ENCODE peak calls at places on chromosomes 1 and 21, in seven cellular contexts. One of them, this sample, is unnamed. For H3K9me3 and H3K36me3, the result is how much of the 10 kb centered on the place peaks cover.

GRCh38 chr1:110053557-110054428 is 16.7 kb downstream of the ALX3 start:
- DNase-seq in PC-9: peak
- DNase-seq in neural progenitor cell: peak
- DNase-seq in fibroblast of lung: peak
- DNase-seq in CD4-positive, CD25-positive, alpha-beta regulatory T cell: peak
- DNase-seq in PC-3: peak
- DNase-seq in CD8-positive, alpha-beta T cell: peak
- DNase-seq in this sample: peak

GRCh38 chr1:1106510-1107221 is 9.2 kb downstream of the C1orf159 start:
- DNase-seq in PC-9: no peak
- DNase-seq in neural progenitor cell: no peak
- DNase-seq in fibroblast of lung: no peak
- DNase-seq in CD4-positive, CD25-positive, alpha-beta regulatory T cell: no peak
- DNase-seq in PC-3: no peak
- DNase-seq in CD8-positive, alpha-beta T cell: no peak
- DNase-seq in this sample: no peak

GRCh38 chr1:77536813-77537212 is 145.6 kb downstream of the ZZZ3 start:
- DNase-seq in PC-9: no peak
- DNase-seq in neural progenitor cell: no peak
- DNase-seq in fibroblast of lung: peak
- DNase-seq in CD4-positive, CD25-positive, alpha-beta regulatory T cell: no peak
- DNase-seq in PC-3: peak
- DNase-seq in CD8-positive, alpha-beta T cell: no peak
- DNase-seq in this sample: peak

GRCh38 chr1:168583571-168583970 is 7.2 kb downstream of the XCL1 start:
- DNase-seq in PC-9: no peak
- DNase-seq in neural progenitor cell: no peak
- DNase-seq in fibroblast of lung: no peak
- DNase-seq in CD4-positive, CD25-positive, alpha-beta regulatory T cell: no peak
- DNase-seq in PC-3: no peak
- DNase-seq in CD8-positive, alpha-beta T cell: no peak
- DNase-seq in this sample: no peak

GRCh38 chr1:12179111-12179519 is 12.3 kb downstream of the TNFRSF1B start:
- DNase-seq in PC-9: no peak
- DNase-seq in neural progenitor cell: no peak
- DNase-seq in fibroblast of lung: peak
- DNase-seq in CD4-positive, CD25-positive, alpha-beta regulatory T cell: peak
- DNase-seq in PC-3: no peak
- DNase-seq in CD8-positive, alpha-beta T cell: peak
- DNase-seq in this sample: peak

GRCh38 chr1:20359451-20360330 is 69.0 kb downstream of the VWA5B1 start:
- DNase-seq in PC-9: peak
- DNase-seq in neural progenitor cell: no peak
- DNase-seq in fibroblast of lung: no peak
- DNase-seq in CD4-positive, CD25-positive, alpha-beta regulatory T cell: no peak
- DNase-seq in PC-3: peak
- DNase-seq in CD8-positive, alpha-beta T cell: no peak
- DNase-seq in this sample: no peak

GRCh38 chr1:212388985-212389716 is 25.5 kb downstream of the PACC1 start:
- DNase-seq in PC-9: no peak
- DNase-seq in neural progenitor cell: no peak
- DNase-seq in fibroblast of lung: no peak
- DNase-seq in CD4-positive, CD25-positive, alpha-beta regulatory T cell: no peak
- DNase-seq in PC-3: no peak
- DNase-seq in CD8-positive, alpha-beta T cell: no peak
- DNase-seq in this sample: no peak

GRCh38 chr1:197976368-197976767 is 59.2 kb downstream of the LHX9 start:
- DNase-seq in PC-9: no peak
- DNase-seq in neural progenitor cell: no peak
- DNase-seq in fibroblast of lung: no peak
- DNase-seq in CD4-positive, CD25-positive, alpha-beta regulatory T cell: no peak
- DNase-seq in PC-3: peak
- DNase-seq in CD8-positive, alpha-beta T cell: no peak
- DNase-seq in this sample: peak

GRCh38 chr21:45318556-45319341 is 31.1 kb upstream of the POFUT2 start:
- DNase-seq in PC-9: peak
- DNase-seq in neural progenitor cell: no peak
- DNase-seq in fibroblast of lung: peak
- DNase-seq in CD4-positive, CD25-positive, alpha-beta regulatory T cell: no peak
- DNase-seq in PC-3: no peak
- DNase-seq in CD8-positive, alpha-beta T cell: no peak
- DNase-seq in this sample: no peak

GRCh38 chr1:12414444-12415238 is 184.8 kb downstream of the VPS13D start:
- DNase-seq in PC-9: no peak
- DNase-seq in neural progenitor cell: no peak
- DNase-seq in fibroblast of lung: no peak
- DNase-seq in CD4-positive, CD25-positive, alpha-beta regulatory T cell: no peak
- DNase-seq in PC-3: no peak
- DNase-seq in CD8-positive, alpha-beta T cell: no peak
- DNase-seq in this sample: no peak

GRCh38 chr1:94951509-94952208 is 24.7 kb upstream of the CNN3 start:
- DNase-seq in PC-9: no peak
- DNase-seq in neural progenitor cell: no peak
- DNase-seq in fibroblast of lung: no peak
- DNase-seq in CD4-positive, CD25-positive, alpha-beta regulatory T cell: no peak
- DNase-seq in PC-3: no peak
- DNase-seq in CD8-positive, alpha-beta T cell: no peak
- DNase-seq in this sample: peak

GRCh38 chr1:27366113-27366410 is 699 bp downstream of the MAP3K6 start:
- DNase-seq in PC-9: peak
- DNase-seq in neural progenitor cell: peak
- DNase-seq in fibroblast of lung: peak
- DNase-seq in CD4-positive, CD25-positive, alpha-beta regulatory T cell: peak
- DNase-seq in PC-3: peak
- DNase-seq in CD8-positive, alpha-beta T cell: peak
- DNase-seq in this sample: peak

GRCh38 chr21:39315603-39316002 is 2.2 kb upstream of the BRWD1 start:
- DNase-seq in PC-9: no peak
- DNase-seq in neural progenitor cell: no peak
- DNase-seq in fibroblast of lung: no peak
- DNase-seq in CD4-positive, CD25-positive, alpha-beta regulatory T cell: no peak
- DNase-seq in PC-3: no peak
- DNase-seq in CD8-positive, alpha-beta T cell: no peak
- DNase-seq in this sample: no peak

GRCh38 chr1:60436148-60436547 is 362.6 kb upstream of the C1orf87 start:
- DNase-seq in PC-9: no peak
- DNase-seq in neural progenitor cell: peak
- DNase-seq in fibroblast of lung: no peak
- DNase-seq in CD4-positive, CD25-positive, alpha-beta regulatory T cell: no peak
- DNase-seq in PC-3: no peak
- DNase-seq in CD8-positive, alpha-beta T cell: no peak
- DNase-seq in this sample: no peak

GRCh38 chr21:43938751-43939442 is 73.2 kb upstream of the TRAPPC10 start:
- DNase-seq in PC-9: peak
- DNase-seq in neural progenitor cell: peak
- DNase-seq in fibroblast of lung: peak
- DNase-seq in CD4-positive, CD25-positive, alpha-beta regulatory T cell: peak
- DNase-seq in PC-3: peak
- DNase-seq in CD8-positive, alpha-beta T cell: peak
- DNase-seq in this sample: peak

GRCh38 chr1:228278432-228278941 is 70.6 kb downstream of the OBSCN start:
- DNase-seq in PC-9: no peak
- DNase-seq in neural progenitor cell: no peak
- DNase-seq in fibroblast of lung: no peak
- DNase-seq in CD4-positive, CD25-positive, alpha-beta regulatory T cell: no peak
- DNase-seq in PC-3: no peak
- DNase-seq in CD8-positive, alpha-beta T cell: no peak
- DNase-seq in this sample: no peak

GRCh38 chr1:64038965-64039926 is 164.2 kb upstream of the UBE2U start:
- DNase-seq in PC-9: peak
- DNase-seq in neural progenitor cell: peak
- DNase-seq in fibroblast of lung: peak
- DNase-seq in CD4-positive, CD25-positive, alpha-beta regulatory T cell: no peak
- DNase-seq in PC-3: peak
- DNase-seq in CD8-positive, alpha-beta T cell: no peak
- DNase-seq in this sample: peak

GRCh38 chr1:17861685-17862084 is 106.6 kb downstream of the ACTL8 start:
- DNase-seq in PC-9: no peak
- DNase-seq in neural progenitor cell: peak
- DNase-seq in fibroblast of lung: no peak
- DNase-seq in CD4-positive, CD25-positive, alpha-beta regulatory T cell: no peak
- DNase-seq in PC-3: no peak
- DNase-seq in CD8-positive, alpha-beta T cell: no peak
- DNase-seq in this sample: no peak

DNA sequence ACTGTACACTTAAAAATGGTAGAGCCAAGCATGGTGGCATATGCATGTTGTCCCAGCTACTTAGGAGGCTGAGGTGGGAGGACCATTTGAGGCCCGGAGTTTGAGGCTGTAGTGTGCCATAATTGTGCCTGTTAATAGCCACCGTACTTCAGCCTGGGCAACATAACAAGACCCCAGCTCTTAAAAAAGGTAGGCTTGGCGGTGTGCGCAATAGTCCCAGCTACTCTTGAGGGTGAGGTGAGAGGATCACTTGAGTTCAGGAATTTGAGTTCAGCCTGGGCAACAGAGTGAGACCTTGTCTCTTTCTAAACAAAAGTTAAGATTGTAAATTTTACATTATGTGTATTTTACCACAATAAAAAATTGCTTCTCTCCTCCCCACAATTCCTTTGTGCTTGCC is 19.7 kb downstream of the FNBP1L start:
- DNase-seq in PC-9: no peak
- DNase-seq in neural progenitor cell: no peak
- DNase-seq in fibroblast of lung: no peak
- DNase-seq in CD4-positive, CD25-positive, alpha-beta regulatory T cell: no peak
- DNase-seq in PC-3: no peak
- DNase-seq in CD8-positive, alpha-beta T cell: no peak
- DNase-seq in this sample: no peak
- H3K9me3 ChIP-seq in PC-9: under half
- H3K9me3 ChIP-seq in neural progenitor cell: under half
- H3K9me3 ChIP-seq in fibroblast of lung: under half
- H3K9me3 ChIP-seq in CD4-positive, CD25-positive, alpha-beta regulatory T cell: under half
- H3K9me3 ChIP-seq in PC-3: under half
- H3K9me3 ChIP-seq in CD8-positive, alpha-beta T cell: under half
- H3K9me3 ChIP-seq in this sample: under half

GRCh38 chr1:220099826-220100225 is 5.9 kb downstream of the IARS2 start:
- DNase-seq in PC-9: no peak
- DNase-seq in neural progenitor cell: no peak
- DNase-seq in fibroblast of lung: no peak
- DNase-seq in CD4-positive, CD25-positive, alpha-beta regulatory T cell: no peak
- DNase-seq in PC-3: no peak
- DNase-seq in CD8-positive, alpha-beta T cell: no peak
- DNase-seq in this sample: no peak
- H3K36me3 ChIP-seq in PC-9: under half
- H3K36me3 ChIP-seq in neural progenitor cell: under half
- H3K36me3 ChIP-seq in fibroblast of lung: under half
- H3K36me3 ChIP-seq in CD4-positive, CD25-positive, alpha-beta regulatory T cell: half or more
- H3K36me3 ChIP-seq in PC-3: under half
- H3K36me3 ChIP-seq in CD8-positive, alpha-beta T cell: under half
- H3K36me3 ChIP-seq in this sample: half or more

GRCh38 chr1:151171190-151171589 is 4.6 kb downstream of the TMOD4 start:
- DNase-seq in PC-9: no peak
- DNase-seq in neural progenitor cell: no peak
- DNase-seq in fibroblast of lung: no peak
- DNase-seq in CD4-positive, CD25-positive, alpha-beta regulatory T cell: no peak
- DNase-seq in PC-3: no peak
- DNase-seq in CD8-positive, alpha-beta T cell: no peak
- DNase-seq in this sample: no peak
- H3K4me3 ChIP-seq in PC-9: no peak
- H3K4me3 ChIP-seq in neural progenitor cell: no peak
- H3K4me3 ChIP-seq in fibroblast of lung: no peak
- H3K4me3 ChIP-seq in CD4-positive, CD25-positive, alpha-beta regulatory T cell: no peak
- H3K4me3 ChIP-seq in PC-3: no peak
- H3K4me3 ChIP-seq in CD8-positive, alpha-beta T cell: no peak
- H3K4me3 ChIP-seq in this sample: no peak

GRCh38 chr1:2865571-2866414 is 64.3 kb upstream of the TTC34 start:
- DNase-seq in PC-9: no peak
- DNase-seq in neural progenitor cell: no peak
- DNase-seq in fibroblast of lung: no peak
- DNase-seq in CD4-positive, CD25-positive, alpha-beta regulatory T cell: no peak
- DNase-seq in PC-3: no peak
- DNase-seq in CD8-positive, alpha-beta T cell: no peak
- DNase-seq in this sample: no peak

GRCh38 chr1:2862441-2863148 is 61.1 kb upstream of the TTC34 start:
- DNase-seq in PC-9: no peak
- DNase-seq in neural progenitor cell: no peak
- DNase-seq in fibroblast of lung: no peak
- DNase-seq in CD4-positive, CD25-positive, alpha-beta regulatory T cell: no peak
- DNase-seq in PC-3: no peak
- DNase-seq in CD8-positive, alpha-beta T cell: no peak
- DNase-seq in this sample: no peak

GRCh38 chr1:2863149-2863963 is 61.9 kb upstream of the TTC34 start:
- DNase-seq in PC-9: no peak
- DNase-seq in neural progenitor cell: no peak
- DNase-seq in fibroblast of lung: no peak
- DNase-seq in CD4-positive, CD25-positive, alpha-beta regulatory T cell: no peak
- DNase-seq in PC-3: no peak
- DNase-seq in CD8-positive, alpha-beta T cell: no peak
- DNase-seq in this sample: no peak

GRCh38 chr1:2865000-2865399 is 63.5 kb upstream of the TTC34 start:
- DNase-seq in PC-9: no peak
- DNase-seq in neural progenitor cell: no peak
- DNase-seq in fibroblast of lung: no peak
- DNase-seq in CD4-positive, CD25-positive, alpha-beta regulatory T cell: no peak
- DNase-seq in PC-3: no peak
- DNase-seq in CD8-positive, alpha-beta T cell: no peak
- DNase-seq in this sample: no peak

GRCh38 chr1:2864203-2864905 is 62.9 kb upstream of the TTC34 start:
- DNase-seq in PC-9: no peak
- DNase-seq in neural progenitor cell: no peak
- DNase-seq in fibroblast of lung: no peak
- DNase-seq in CD4-positive, CD25-positive, alpha-beta regulatory T cell: no peak
- DNase-seq in PC-3: no peak
- DNase-seq in CD8-positive, alpha-beta T cell: no peak
- DNase-seq in this sample: no peak
- H3K9me3 ChIP-seq in PC-9: under half
- H3K9me3 ChIP-seq in neural progenitor cell: under half
- H3K9me3 ChIP-seq in fibroblast of lung: under half
- H3K9me3 ChIP-seq in CD4-positive, CD25-positive, alpha-beta regulatory T cell: under half
- H3K9me3 ChIP-seq in PC-3: under half
- H3K9me3 ChIP-seq in CD8-positive, alpha-beta T cell: under half
- H3K9me3 ChIP-seq in this sample: under half

This sample was measured in adipocyte.